ENCODE peak calls at places on chromosomes 2 and 18, in four cellular contexts. One of them, this sample, is unnamed.

GRCh38 chr2:96097441-96097840 is 18.9 kb downstream of the ADRA2B start:
- DNase-seq in K562: no peak
- DNase-seq in GM12878: no peak
- DNase-seq in HepG2: no peak
- DNase-seq in this sample: no peak

GRCh38 chr2:237642030-237642700 is 14.8 kb downstream of the LRRFIP1 start:
- DNase-seq in K562: no peak
- DNase-seq in GM12878: no peak
- DNase-seq in HepG2: no peak
- DNase-seq in this sample: no peak

GRCh38 chr18:55088000-55088401 is 128.7 kb upstream of the CCDC68 start:
- DNase-seq in K562: no peak
- DNase-seq in GM12878: no peak
- DNase-seq in HepG2: no peak
- DNase-seq in this sample: no peak

GRCh38 chr2:210503622-210504300 is 27.2 kb upstream of the LANCL1 start:
- DNase-seq in K562: no peak
- DNase-seq in GM12878: no peak
- DNase-seq in HepG2: no peak
- DNase-seq in this sample: no peak

GRCh38 chr2:191521608-191522208 is 156.2 kb upstream of the NABP1 start:
- DNase-seq in K562: peak
- DNase-seq in GM12878: no peak
- DNase-seq in HepG2: peak
- DNase-seq in this sample: peak

GRCh38 chr2:130837811-130838565 is 1.3 kb downstream of the ARHGEF4 start:
- DNase-seq in K562: no peak
- DNase-seq in GM12878: no peak
- DNase-seq in HepG2: no peak
- DNase-seq in this sample: no peak

GRCh38 chr2:160407393-160408204 is 86.0 kb downstream of the RBMS1 start:
- DNase-seq in K562: peak
- DNase-seq in GM12878: no peak
- DNase-seq in HepG2: peak
- DNase-seq in this sample: peak

GRCh38 chr2:88053301-88053700 is 2.3 kb downstream of the KRCC1 start:
- DNase-seq in K562: no peak
- DNase-seq in GM12878: no peak
- DNase-seq in HepG2: no peak
- DNase-seq in this sample: no peak

GRCh38 chr2:162308747-162309503 is 9.6 kb downstream of the IFIH1 start:
- DNase-seq in K562: no peak
- DNase-seq in GM12878: no peak
- DNase-seq in HepG2: no peak
- DNase-seq in this sample: no peak

DNA sequence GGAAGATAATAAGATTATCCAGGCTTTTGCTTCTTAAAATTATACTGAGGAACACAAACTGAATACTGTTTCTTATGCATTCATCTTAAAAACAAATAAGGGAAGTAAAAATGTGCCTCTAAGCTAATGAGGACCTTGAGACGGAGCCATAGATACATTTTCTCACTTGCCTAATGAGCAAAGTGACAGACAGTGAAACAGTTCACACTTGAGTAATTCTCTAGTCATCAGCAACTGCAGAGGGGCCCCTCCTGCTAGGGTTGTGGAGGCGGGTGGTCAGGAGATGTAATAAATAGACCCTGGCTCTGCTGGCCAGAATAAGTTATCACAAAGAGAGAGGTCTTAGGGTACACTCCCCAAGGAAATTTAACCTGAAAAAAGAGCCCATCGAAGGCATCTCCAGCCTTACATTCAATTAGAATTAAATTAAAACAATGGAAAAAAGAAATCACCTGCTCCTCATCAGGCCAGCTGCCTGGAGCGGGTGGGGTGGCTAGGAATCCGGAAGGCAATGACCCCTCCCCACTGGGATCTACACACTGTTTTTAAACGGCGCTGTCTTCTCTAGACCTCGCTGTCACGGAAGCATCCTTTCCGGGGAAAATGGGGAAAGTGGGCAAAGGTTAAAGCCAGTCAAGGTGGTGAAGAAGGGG is 32.6 kb upstream of the INSIG2 start:
- DNase-seq in K562: no peak
- DNase-seq in GM12878: peak
- DNase-seq in HepG2: no peak
- DNase-seq in this sample: no peak
- TF ChIP-seq NFIC in K562: no peak
- TF ChIP-seq NFIC in GM12878: peak
- TF ChIP-seq NFIC in HepG2: no peak
- TF ChIP-seq NFIC in this sample: no peak

DNA sequence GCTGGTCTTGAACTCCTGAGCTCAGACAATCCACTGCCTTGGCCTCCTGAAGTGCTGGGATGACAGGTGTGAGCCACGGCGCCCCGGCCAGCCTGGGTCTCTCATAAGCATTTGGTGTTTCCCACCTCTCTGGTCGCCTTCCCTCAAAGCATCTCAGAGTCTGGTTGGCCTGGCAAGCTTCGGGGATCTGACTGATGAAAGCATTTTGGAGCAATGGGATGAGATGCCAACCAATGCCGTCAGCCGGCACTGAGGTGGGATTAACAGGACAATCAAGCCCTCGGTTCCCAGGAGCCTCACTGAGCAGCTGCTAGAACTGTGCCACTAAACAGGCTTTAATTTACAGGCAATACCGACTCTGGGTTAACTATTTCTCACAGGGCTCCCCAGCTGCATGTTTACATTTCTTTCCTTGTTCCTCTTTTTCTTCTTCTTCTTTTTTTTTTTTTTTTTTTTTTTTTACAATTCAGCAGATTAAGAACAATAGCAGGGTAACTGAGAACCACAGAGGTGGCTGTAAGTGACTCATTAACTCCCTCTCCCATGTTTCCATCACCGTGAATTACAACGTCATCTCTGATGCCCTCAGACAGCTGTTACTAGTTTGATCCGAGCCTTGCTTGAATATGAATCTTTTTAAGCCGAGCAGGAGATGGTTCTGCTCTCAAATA is 38.0 kb downstream of the ODC1 start:
- DNase-seq in K562: no peak
- DNase-seq in GM12878: peak
- DNase-seq in HepG2: no peak
- DNase-seq in this sample: no peak
- TF ChIP-seq NFIC in K562: no peak
- TF ChIP-seq NFIC in GM12878: peak
- TF ChIP-seq NFIC in HepG2: no peak
- TF ChIP-seq NFIC in this sample: no peak

GRCh38 chr2:23547725-23548124 is 162.7 kb downstream of the KLHL29 start:
- DNase-seq in K562: peak
- DNase-seq in GM12878: no peak
- DNase-seq in HepG2: no peak
- DNase-seq in this sample: no peak

GRCh38 chr2:23549821-23550535 is 165.0 kb downstream of the KLHL29 start:
- DNase-seq in K562: no peak
- DNase-seq in GM12878: no peak
- DNase-seq in HepG2: no peak
- DNase-seq in this sample: no peak

GRCh38 chr2:23548143-23548769 is 163.3 kb downstream of the KLHL29 start:
- DNase-seq in K562: peak
- DNase-seq in GM12878: no peak
- DNase-seq in HepG2: no peak
- DNase-seq in this sample: no peak

GRCh38 chr2:23550553-23550952 is 165.6 kb downstream of the KLHL29 start:
- DNase-seq in K562: no peak
- DNase-seq in GM12878: no peak
- DNase-seq in HepG2: no peak
- DNase-seq in this sample: no peak

GRCh38 chr2:23549051-23549450 is 164.1 kb downstream of the KLHL29 start:
- DNase-seq in K562: no peak
- DNase-seq in GM12878: no peak
- DNase-seq in HepG2: no peak
- DNase-seq in this sample: no peak
- TF ChIP-seq NFIC in K562: no peak
- TF ChIP-seq NFIC in GM12878: no peak
- TF ChIP-seq NFIC in HepG2: no peak
- TF ChIP-seq NFIC in this sample: no peak

GRCh38 chr2:187002242-187002641 is 153.3 kb upstream of the ZSWIM2 start:
- DNase-seq in K562: no peak
- DNase-seq in GM12878: no peak
- DNase-seq in HepG2: no peak
- DNase-seq in this sample: no peak
- TF ChIP-seq NFIC in K562: no peak
- TF ChIP-seq NFIC in GM12878: no peak
- TF ChIP-seq NFIC in HepG2: no peak
- TF ChIP-seq NFIC in this sample: no peak

GRCh38 chr18:80178935-80179818 is 68.1 kb downstream of the PARD6G start:
- DNase-seq in K562: no peak
- DNase-seq in GM12878: no peak
- DNase-seq in HepG2: no peak
- DNase-seq in this sample: no peak

GRCh38 chr18:80177128-80177527 is 68.1 kb downstream of the ADNP2 start:
- DNase-seq in K562: no peak
- DNase-seq in GM12878: no peak
- DNase-seq in HepG2: no peak
- DNase-seq in this sample: no peak

GRCh38 chr18:80173060-80173459 is 64.0 kb downstream of the ADNP2 start:
- DNase-seq in K562: no peak
- DNase-seq in GM12878: no peak
- DNase-seq in HepG2: no peak
- DNase-seq in this sample: no peak

GRCh38 chr18:80176334-80177080 is 67.4 kb downstream of the ADNP2 start:
- DNase-seq in K562: no peak
- DNase-seq in GM12878: no peak
- DNase-seq in HepG2: peak
- DNase-seq in this sample: no peak

GRCh38 chr18:80175451-80176235 is 66.6 kb downstream of the ADNP2 start:
- DNase-seq in K562: no peak
- DNase-seq in GM12878: no peak
- DNase-seq in HepG2: no peak
- DNase-seq in this sample: no peak
- TF ChIP-seq NFIC in K562: no peak
- TF ChIP-seq NFIC in GM12878: no peak
- TF ChIP-seq NFIC in HepG2: no peak
- TF ChIP-seq NFIC in this sample: no peak

GRCh38 chr18:64747803-64748202 is 598.9 kb upstream of the LINC00305 start:
- DNase-seq in K562: no peak
- DNase-seq in GM12878: no peak
- DNase-seq in HepG2: no peak
- DNase-seq in this sample: peak
- TF ChIP-seq NFIC in K562: no peak
- TF ChIP-seq NFIC in GM12878: no peak
- TF ChIP-seq NFIC in HepG2: no peak
- TF ChIP-seq NFIC in this sample: no peak

DNA sequence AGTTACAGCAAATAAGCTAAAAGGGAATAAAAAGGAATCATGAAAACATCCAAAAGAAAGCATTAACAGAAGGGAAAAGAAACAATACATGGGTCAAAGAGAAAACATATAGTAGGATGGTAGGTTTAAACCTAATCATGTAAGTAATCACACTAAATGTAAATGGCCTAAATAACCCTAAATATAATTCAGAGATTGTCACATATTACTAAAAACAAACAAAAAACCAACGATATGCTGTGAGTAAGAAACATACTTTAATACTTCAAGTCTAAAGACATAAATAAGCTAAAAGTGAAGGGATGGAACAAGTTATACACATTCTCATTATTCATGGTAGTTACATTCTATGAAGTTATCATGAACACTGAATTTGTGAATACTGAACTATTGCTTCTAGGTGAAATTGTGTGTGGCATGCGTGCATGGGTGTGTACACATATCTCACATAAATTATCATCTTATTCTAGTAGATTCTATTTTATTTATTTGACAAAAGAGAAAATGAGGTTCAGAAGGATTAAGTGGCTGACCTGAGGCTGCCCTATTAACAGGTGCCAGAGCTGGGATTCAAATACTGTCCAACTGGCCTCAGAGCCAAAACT is 170.9 kb downstream of the SEPTIN10 start:
- DNase-seq in K562: no peak
- DNase-seq in GM12878: no peak
- DNase-seq in HepG2: no peak
- DNase-seq in this sample: no peak
- TF ChIP-seq NFIC in K562: no peak
- TF ChIP-seq NFIC in GM12878: no peak
- TF ChIP-seq NFIC in HepG2: no peak
- TF ChIP-seq NFIC in this sample: no peak

This sample was measured in SK-N-SH.